ENCODE peak calls at places on chromosomes 5 and 9, in four cellular contexts. W is epithelial cell of proximal tubule, A is A549, O is left ventricle myocardium inferior. K is an unnamed sample.
A peak's percentile ranks its signal among the peaks of the same experiment; 100 is the strongest.

GRCh38 chr9:85942913-85943729 is 2.2 kb downstream of the NAA35 start:
- DNase-seq in W (no peak), A (no peak), O (no peak), K (no peak)

GRCh38 chr9:91166796-91167366 is 194.8 kb downstream of the AUH start:
- DNase-seq in W (no peak), A (no peak), O (no peak), K (no peak)

GRCh38 chr5:45038366-45038987 is 229.7 kb downstream of the MRPS30 start:
- DNase-seq in W (no peak), A (peak; percentile 31), O (no peak), K (no peak)

GRCh38 chr5:146706321-146706972 is 172.1 kb downstream of the PPP2R2B start:
- DNase-seq in W (no peak), A (peak; percentile 4), O (no peak), K (no peak)

GRCh38 chr5:85760519-85760918 is 857.2 kb upstream of the COX7C start:
- DNase-seq in W (no peak), A (no peak), O (no peak), K (no peak)

GRCh38 chr5:57408714-57409113 is 73.9 kb downstream of the ACTBL2 start:
- DNase-seq in W (peak; percentile 32), A (no peak), O (no peak), K (no peak)

GRCh38 chr9:38039090-38039906 is 29.7 kb downstream of the SHB start:
- DNase-seq in W (no peak), A (peak; percentile 58), O (no peak), K (no peak)

GRCh38 chr5:181173027-181173419 is 25.6 kb downstream of the OR2V2 start:
- DNase-seq in W (no peak), A (no peak), O (no peak), K (no peak)

GRCh38 chr9:92609142-92609500 is 60.8 kb downstream of the IPPK start:
- DNase-seq in W (no peak), A (no peak), O (no peak), K (no peak)

GRCh38 chr5:7850533-7851239 is at the start of gene CFAP90:
- DNase-seq in W (no peak), A (peak; percentile 43), O (peak; percentile 33), K (no peak)
- TF ChIP-seq CTCF in W (peak; percentile 52), A (no peak), O (peak; percentile 40), K (peak; percentile 59)

GRCh38 chr9:129258823-129259301 is 80.8 kb upstream of the IER5L start:
- DNase-seq in W (no peak), A (no peak), O (no peak), K (no peak)
- H3K4me3 ChIP-seq in W (peak overlapping the region; percentile 35), A (peak overlapping the region; percentile 44), O (peak overlapping the region; percentile 54), K (peak overlapping the region; percentile 15)

GRCh38 chr9:135156525-135157510 is 69.3 kb downstream of the OLFM1 start:
- DNase-seq in W (no peak), A (peak; percentile 53), O (peak; percentile 28), K (no peak)
- TF ChIP-seq CTCF in W (no peak), A (no peak), O (no peak), K (no peak)

DNA sequence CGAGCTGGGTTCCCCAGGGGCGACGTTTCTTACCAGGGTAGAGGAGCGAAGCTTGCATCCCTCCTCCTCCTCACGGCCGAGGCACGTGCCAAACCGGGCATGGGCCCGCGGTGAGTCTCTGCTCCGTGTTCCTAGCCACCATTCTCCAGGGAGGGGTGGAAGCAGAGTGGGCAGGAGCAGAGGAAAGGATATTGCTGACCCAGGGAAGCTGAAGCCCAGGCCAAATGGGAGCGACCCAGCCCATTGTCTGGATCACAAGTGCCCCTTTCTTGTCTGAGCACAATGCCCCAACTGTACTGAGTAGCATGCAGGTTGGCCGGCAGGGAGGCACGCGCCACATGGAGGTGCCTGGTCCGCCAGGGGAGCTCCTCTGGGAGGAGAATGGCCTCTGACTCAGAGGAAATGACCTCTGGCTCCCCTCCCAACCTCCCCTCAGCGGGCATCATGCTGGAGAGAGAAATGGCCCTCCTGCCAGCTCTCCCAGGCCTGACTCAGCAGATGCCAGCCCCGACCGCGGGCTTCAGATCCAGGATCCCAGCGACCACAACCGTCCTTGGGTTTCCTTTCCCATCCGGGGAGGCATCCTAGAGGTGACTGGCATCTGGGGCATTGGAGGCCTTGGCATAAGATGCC is 1.1 kb downstream of the PRR7 start:
- DNase-seq in W (peak; percentile 70), A (peak; percentile 84), O (no peak), K (peak; percentile 79)
- H3K4me3 ChIP-seq in W (peak overlapping the region; percentile 68), A (peak overlapping the region; percentile 86), O (peak overlapping the region; percentile 74), K (peak overlapping the region; percentile 58)

DNA sequence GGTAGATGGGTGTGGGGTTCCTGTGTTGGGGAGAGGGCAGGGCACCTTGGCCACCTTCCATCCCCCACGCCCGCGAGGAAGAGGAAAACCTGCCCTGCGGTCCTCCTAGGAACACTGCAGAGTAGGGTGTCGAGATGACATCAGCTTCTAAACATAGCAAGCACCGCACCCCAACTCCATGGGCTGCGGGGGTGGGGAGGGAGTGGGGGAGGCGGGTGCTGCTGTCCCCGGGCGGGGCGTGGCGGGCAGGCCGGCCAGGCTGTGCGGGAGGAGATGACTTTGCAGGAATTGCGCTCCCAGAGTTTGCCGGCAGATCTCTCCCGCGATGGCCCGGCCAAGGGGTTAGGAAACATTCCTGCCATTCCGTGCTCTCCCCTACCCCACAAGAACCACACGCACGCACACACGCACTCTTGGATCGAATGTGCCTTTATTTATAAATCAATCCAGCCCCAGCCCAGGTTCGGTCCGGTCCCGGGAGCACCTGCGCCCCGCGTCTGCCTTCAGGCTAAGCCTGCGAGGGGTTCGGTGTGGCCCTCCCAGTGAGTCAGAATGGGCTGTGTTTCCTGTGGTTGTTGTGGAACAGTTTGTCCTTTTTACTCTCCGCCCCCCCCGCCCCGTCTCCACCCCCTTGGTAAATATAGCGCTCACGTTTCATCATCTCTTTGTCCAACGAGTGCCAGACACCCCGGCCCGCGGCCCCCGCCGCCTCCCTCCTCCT is 5.2 kb upstream of the KLF9 start:
- DNase-seq in W (no peak), A (peak; percentile 95), O (peak; percentile 97), K (peak; percentile 81)
- TF ChIP-seq CTCF in W (no peak), A (no peak), O (peak; percentile 29), K (peak; percentile 16)

GRCh38 chr9:35659340-35659739 is 1.2 kb downstream of the CCDC107 start:
- DNase-seq in W (no peak), A (no peak), O (no peak), K (no peak)
- H3K4me3 ChIP-seq in W (peak overlapping the region; percentile 78), A (peak overlapping the region; percentile 68), O (peak overlapping the region; percentile 98), K (peak overlapping the region; percentile 68)

GRCh38 chr9:21251638-21252037 is 11.8 kb upstream of the IFNA14 start:
- DNase-seq in W (no peak), A (no peak), O (no peak), K (no peak)
- TF ChIP-seq CTCF in W (no peak), A (no peak), O (no peak), K (no peak)

DNA sequence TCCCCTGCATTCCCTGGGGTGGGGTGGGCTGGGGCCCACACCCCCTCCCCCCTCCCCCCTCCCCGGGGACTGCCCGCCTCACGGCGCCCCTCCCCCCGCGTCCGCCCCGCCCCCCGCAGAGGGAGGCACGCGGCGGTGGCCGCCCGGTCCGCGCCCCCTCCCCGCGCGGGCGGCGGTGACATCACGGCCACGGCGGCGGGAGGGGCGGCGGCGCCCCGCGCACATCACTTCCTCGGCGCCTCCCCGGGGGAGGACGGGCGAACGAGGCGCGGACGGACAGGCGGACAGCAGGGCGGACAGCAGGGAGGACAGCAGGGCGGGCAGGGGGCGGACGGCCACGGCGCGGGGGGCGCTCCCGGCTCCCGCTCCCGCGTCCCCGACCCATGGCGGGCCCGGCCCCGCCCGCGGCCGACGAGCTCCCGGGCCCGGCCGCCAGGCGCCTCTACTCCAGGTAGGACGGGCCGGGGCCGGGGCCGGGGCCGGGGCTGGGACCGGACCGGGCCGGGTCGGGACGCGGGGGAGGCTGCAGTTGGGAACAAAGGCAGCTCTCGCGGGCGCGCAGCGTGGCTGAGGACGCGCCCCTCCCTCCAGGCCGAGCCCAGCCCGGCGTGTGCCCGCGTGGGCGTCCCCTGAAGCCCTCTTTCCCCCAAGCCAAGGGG is at the start of gene GPSM1:
- DNase-seq in W (no peak), A (no peak), O (peak; percentile 70), K (no peak)
- H3K4me3 ChIP-seq in W (peak within 1 kb of the TSS; percentile 60), A (peak within 1 kb of the TSS; percentile 89), O (peak within 1 kb of the TSS; percentile 87), K (peak within 1 kb of the TSS; percentile 65)

DNA sequence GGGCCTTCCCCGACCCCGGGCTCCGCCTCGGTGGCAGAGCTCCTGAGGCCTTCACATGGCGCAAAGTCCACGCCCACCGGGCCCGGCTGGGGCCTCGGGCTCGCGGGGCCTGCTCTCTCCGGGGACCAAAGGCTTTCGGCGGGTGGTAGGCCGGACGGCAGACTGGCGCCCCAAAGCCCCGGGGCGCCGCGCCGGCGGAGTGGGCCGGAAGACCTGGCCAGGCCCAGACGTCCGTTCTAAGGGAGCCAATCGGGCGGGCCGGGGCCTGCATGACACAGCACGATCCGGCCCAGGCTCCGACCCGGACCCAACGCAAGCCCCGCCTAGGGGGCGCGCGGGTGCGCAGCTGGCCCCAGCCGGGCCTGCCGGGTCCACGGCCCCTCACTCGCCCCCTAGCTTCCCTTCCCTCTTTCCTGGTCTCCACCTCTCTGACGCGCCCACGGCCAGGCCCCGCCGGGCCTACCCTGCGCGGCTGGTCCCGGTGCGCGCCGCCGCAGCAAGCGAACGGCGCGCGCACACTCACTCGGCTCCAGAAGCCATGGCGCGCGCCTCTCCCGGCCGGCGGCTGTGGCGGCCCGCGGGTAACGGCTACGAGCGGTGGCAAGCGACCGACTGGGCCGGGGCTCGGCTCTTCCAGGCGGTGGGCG is 488 bp downstream of the VCP start:
- DNase-seq in W (no peak), A (peak; percentile 92), O (peak; percentile 88), K (no peak)
- TF ChIP-seq CTCF in W (peak; percentile 39), A (peak; percentile 59), O (peak; percentile 54), K (peak; percentile 16)

GRCh38 chr5:173239233-173239593 is 4.2 kb upstream of the NKX2-5 start:
- DNase-seq in W (no peak), A (no peak), O (no peak), K (no peak)
- H3K4me3 ChIP-seq in W (no peak overlapping the region), A (no peak overlapping the region), O (peak overlapping the region; percentile 76), K (no peak overlapping the region)

K was measured in kidney epithelial cell.